ENCODE peak calls at places on chromosomes 5 and 9, in four cellular contexts. X, K, G and D are unnamed samples.

GRCh38 chr9:71928376-71928775 is 16.9 kb downstream of the C9orf85 start:
- DNase-seq in X (no peak), K (no peak), G (no peak), D (no peak)

GRCh38 chr5:150658699-150659265 is 2.3 kb upstream of the MYOZ3 start:
- DNase-seq in X (no peak), K (no peak), G (no peak), D (no peak)

GRCh38 chr5:108818613-108819272 is 71.0 kb downstream of the FER start:
- DNase-seq in X (no peak), K (no peak), G (peak), D (no peak)

GRCh38 chr9:111566234-111566633 is 33.2 kb downstream of the PTGR1 start:
- DNase-seq in X (no peak), K (no peak), G (no peak), D (no peak)

GRCh38 chr5:88602584-88602983 is 280.4 kb downstream of the MEF2C start:
- DNase-seq in X (peak), K (peak), G (no peak), D (peak)

GRCh38 chr9:121075251-121076036 is 689 bp downstream of the CNTRL start:
- DNase-seq in X (no peak), K (no peak), G (no peak), D (no peak)

GRCh38 chr5:9765421-9765820 is 135.3 kb upstream of the TAS2R1 start:
- DNase-seq in X (no peak), K (no peak), G (no peak), D (no peak)

GRCh38 chr9:18520395-18520794 is 46.4 kb downstream of the ADAMTSL1 start:
- DNase-seq in X (no peak), K (no peak), G (no peak), D (no peak)

GRCh38 chr9:13429271-13429670 is 149.8 kb upstream of the MPDZ start:
- DNase-seq in X (no peak), K (no peak), G (no peak), D (no peak)

GRCh38 chr9:99905833-99906402 is 536 bp upstream of the STX17 start:
- DNase-seq in X (no peak), K (no peak), G (no peak), D (no peak)

GRCh38 chr5:30928966-30929365 is 264.5 kb upstream of the CDH6 start:
- DNase-seq in X (no peak), K (no peak), G (no peak), D (no peak)

GRCh38 chr5:1122511-1123284 is 10.8 kb upstream of the SLC12A7 start:
- DNase-seq in X (no peak), K (no peak), G (no peak), D (no peak)

GRCh38 chr5:127076730-127077129 is 3.4 kb upstream of the C5orf63 start:
- DNase-seq in X (no peak), K (no peak), G (no peak), D (no peak)

GRCh38 chr9:133578524-133579230 is 30.5 kb downstream of the FAM163B start:
- DNase-seq in X (no peak), K (no peak), G (no peak), D (no peak)

GRCh38 chr5:131814990-131815389 is 18.2 kb upstream of the FNIP1 start:
- DNase-seq in X (no peak), K (no peak), G (no peak), D (peak)

GRCh38 chr5:68369436-68370125 is 154.0 kb downstream of the PIK3R1 start:
- DNase-seq in X (no peak), K (no peak), G (peak), D (no peak)

GRCh38 chr5:154948313-154948712 is 7.4 kb downstream of the MRPL22 start:
- DNase-seq in X (no peak), K (no peak), G (no peak), D (no peak)

GRCh38 chr9:70260007-70260443 is 1.2 kb downstream of the SMC5 start:
- DNase-seq in X (no peak), K (no peak), G (no peak), D (no peak)

GRCh38 chr5:160685219-160685618 is 166.8 kb downstream of the ATP10B start:
- DNase-seq in X (no peak), K (no peak), G (no peak), D (no peak)

GRCh38 chr9:36862206-36863145 is 171.6 kb downstream of the PAX5 start:
- DNase-seq in X (peak), K (peak), G (no peak), D (peak)

GRCh38 chr5:172903790-172904189 is 55.4 kb upstream of the RPL26L1 start:
- DNase-seq in X (no peak), K (no peak), G (no peak), D (peak)

GRCh38 chr9:134830126-134830525 is 50.5 kb upstream of the FCN2 start:
- DNase-seq in X (no peak), K (no peak), G (no peak), D (no peak)

GRCh38 chr9:72205513-72205912 is 56.3 kb downstream of the GDA start:
- DNase-seq in X (no peak), K (no peak), G (peak), D (no peak)

GRCh38 chr5:72209515-72210115 is 102.3 kb downstream of the MAP1B start:
- DNase-seq in X (no peak), K (no peak), G (no peak), D (no peak)

GRCh38 chr5:6496207-6496584 is 47.5 kb downstream of the UBE2QL1 start:
- DNase-seq in X (no peak), K (no peak), G (peak), D (no peak)
- TF ChIP-seq POLR2A in X (no peak), K (no peak), G (no peak), D (no peak)

GRCh38 chr9:114532561-114533237 is 27.4 kb upstream of the WHRN start:
- DNase-seq in X (no peak), K (no peak), G (no peak), D (no peak)
- TF ChIP-seq ZNF274 in X (no peak), K (no peak), G (no peak), D (no peak)

GRCh38 chr9:137077010-137077747 is at the start of gene UAP1L1:
- DNase-seq in X (peak), K (no peak), G (no peak), D (no peak)

GRCh38 chr9:137078701-137079400 is 1.5 kb downstream of the UAP1L1 start:
- DNase-seq in X (no peak), K (no peak), G (no peak), D (no peak)

GRCh38 chr9:137079401-137079787 is 2.1 kb downstream of the UAP1L1 start:
- DNase-seq in X (no peak), K (no peak), G (no peak), D (no peak)

GRCh38 chr9:137076636-137077009 is 694 bp upstream of the UAP1L1 start:
- DNase-seq in X (no peak), K (no peak), G (no peak), D (no peak)

GRCh38 chr9:137077758-137078693 is 709 bp downstream of the UAP1L1 start:
- DNase-seq in X (no peak), K (no peak), G (no peak), D (no peak)
- TF ChIP-seq REST in X (no peak), K (no peak), G (no peak), D (no peak)

DNA sequence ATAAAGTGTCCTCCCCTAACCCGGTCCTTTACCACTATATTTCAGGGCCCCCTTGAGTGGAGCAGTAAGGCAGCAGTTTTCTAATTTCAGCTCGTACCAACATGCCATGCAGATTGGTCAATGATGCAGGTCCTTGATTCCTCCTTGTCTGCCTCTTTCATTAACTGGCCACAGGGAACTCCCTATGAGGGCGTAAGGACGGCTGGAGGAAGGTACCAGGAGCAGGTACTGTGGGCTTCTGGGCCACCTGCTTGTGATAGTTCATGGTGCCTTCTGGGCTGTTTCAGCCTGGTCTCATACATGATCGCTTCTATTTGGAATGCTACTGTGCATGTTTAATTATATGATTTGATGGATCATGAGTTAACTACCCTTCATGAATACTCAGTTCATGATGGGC is 9.4 kb upstream of the ZFR start:
- DNase-seq in X (no peak), K (no peak), G (no peak), D (no peak)
- TF ChIP-seq POLR2A in X (no peak), K (no peak), G (no peak), D (no peak)

GRCh38 chr9:114499528-114499927 is 5.7 kb downstream of the WHRN start:
- DNase-seq in X (no peak), K (no peak), G (no peak), D (no peak)
- TF ChIP-seq ZNF274 in X (no peak), K (no peak), G (no peak), D (no peak)

GRCh38 chr9:88237454-88238280 is 99.4 kb upstream of the SPATA31C2 start:
- DNase-seq in X (no peak), K (no peak), G (no peak), D (no peak)
- TF ChIP-seq REST in X (no peak), K (no peak), G (no peak), D (no peak)